ENCODE peak calls at places on chromosomes 4 and X, in seven cellular contexts. One of them, this sample, is unnamed.

GRCh38 chrX:151713859-151714258 is 2.0 kb upstream of the FATE1 start:
- DNase-seq in AG09309: no peak
- DNase-seq in neural crest cell: peak
- DNase-seq in retina: no peak
- DNase-seq in T-helper 17 cell: no peak
- DNase-seq in globus pallidus: no peak
- DNase-seq in foreskin fibroblast: no peak
- DNase-seq in this sample: no peak

GRCh38 chr4:188971125-188971524 is 831.9 kb downstream of the TRIML1 start:
- DNase-seq in T-helper 17 cell: no peak
- DNase-seq in foreskin fibroblast: no peak
- DNase-seq in globus pallidus: no peak
- DNase-seq in neural crest cell: no peak
- DNase-seq in AG09309: no peak
- DNase-seq in retina: no peak
- DNase-seq in this sample: no peak

GRCh38 chr4:158802914-158803313 is 34.1 kb downstream of the FNIP2 start:
- DNase-seq in retina: no peak
- DNase-seq in AG09309: no peak
- DNase-seq in T-helper 17 cell: no peak
- DNase-seq in globus pallidus: no peak
- DNase-seq in foreskin fibroblast: no peak
- DNase-seq in neural crest cell: no peak
- DNase-seq in this sample: no peak

GRCh38 chrX:40952855-40953254 is 132.4 kb upstream of the USP9X start:
- DNase-seq in foreskin fibroblast: peak
- DNase-seq in retina: no peak
- DNase-seq in AG09309: no peak
- DNase-seq in T-helper 17 cell: no peak
- DNase-seq in neural crest cell: no peak
- DNase-seq in globus pallidus: no peak
- DNase-seq in this sample: no peak

GRCh38 chrX:123755107-123755506 is 22.3 kb upstream of the THOC2 start:
- DNase-seq in globus pallidus: no peak
- DNase-seq in T-helper 17 cell: no peak
- DNase-seq in foreskin fibroblast: no peak
- DNase-seq in AG09309: no peak
- DNase-seq in neural crest cell: no peak
- DNase-seq in retina: no peak
- DNase-seq in this sample: no peak

GRCh38 chrX:119693996-119694451 is 1.1 kb upstream of the SEPTIN6 start:
- DNase-seq in AG09309: no peak
- DNase-seq in foreskin fibroblast: no peak
- DNase-seq in T-helper 17 cell: no peak
- DNase-seq in retina: no peak
- DNase-seq in neural crest cell: no peak
- DNase-seq in globus pallidus: no peak
- DNase-seq in this sample: no peak

GRCh38 chr4:37324526-37324925 is 80.0 kb downstream of the NWD2 start:
- DNase-seq in globus pallidus: peak
- DNase-seq in neural crest cell: no peak
- DNase-seq in retina: no peak
- DNase-seq in foreskin fibroblast: no peak
- DNase-seq in T-helper 17 cell: no peak
- DNase-seq in AG09309: no peak
- DNase-seq in this sample: no peak

GRCh38 chr4:165351359-165352130 is 24.1 kb downstream of the MSMO1 start:
- DNase-seq in globus pallidus: no peak
- DNase-seq in neural crest cell: no peak
- DNase-seq in T-helper 17 cell: no peak
- DNase-seq in foreskin fibroblast: no peak
- DNase-seq in retina: no peak
- DNase-seq in AG09309: no peak
- DNase-seq in this sample: no peak

GRCh38 chr4:80184053-80184790 is 13.1 kb upstream of the PRDM8 start:
- DNase-seq in T-helper 17 cell: peak
- DNase-seq in foreskin fibroblast: peak
- DNase-seq in AG09309: no peak
- DNase-seq in globus pallidus: peak
- DNase-seq in neural crest cell: peak
- DNase-seq in retina: peak
- DNase-seq in this sample: peak

This sample was measured in effector memory CD4-positive, alpha-beta T cell.